ENCODE peak calls at places on chromosomes 16 and 17, in nine cellular contexts. S, G, F, U, J, Q, P, N and Y are unnamed samples.

GRCh38 chr17:36877001-36877400 is 60.3 kb upstream of the LHX1 start:
- DNase-seq in S (no peak), Q (no peak), P (no peak), U (no peak), G (no peak), J (no peak), N (no peak), F (no peak), Y (no peak)

GRCh38 chr16:73025506-73026131 is 22.3 kb downstream of the ZFHX3 start:
- DNase-seq in G (no peak), U (no peak), P (no peak), F (no peak), S (no peak), Q (no peak), J (no peak), N (peak; percentile 70), Y (peak; percentile 73)

GRCh38 chr17:32503251-32504165 is 16.7 kb downstream of the CDK5R1 start:
- DNase-seq in G (no peak), U (no peak), J (no peak), F (no peak), P (no peak), N (no peak), S (no peak), Q (no peak), Y (peak; percentile 35)

GRCh38 chr16:48912360-48912759 is 302.4 kb upstream of the N4BP1 start:
- DNase-seq in Q (no peak), G (no peak), F (no peak), P (no peak), S (no peak), N (no peak), J (no peak), U (no peak), Y (no peak)

GRCh38 chr16:48596326-48596725 is 13.7 kb downstream of the N4BP1 start:
- DNase-seq in G (no peak), N (no peak), U (no peak), P (no peak), J (no peak), F (no peak), S (no peak), Q (no peak), Y (no peak)

GRCh38 chr17:32877164-32877764 is 340 bp upstream of the MYO1D start:
- DNase-seq in S (peak; percentile 98), Q (peak; percentile 96), P (peak; percentile 85), F (peak; percentile 89), N (peak; percentile 94), U (peak; percentile 84), G (peak; percentile 96), J (peak; percentile 79), Y (peak; percentile 89)

GRCh38 chr17:3695723-3696411 is at the start of gene P2RX5:
- DNase-seq in J (no peak), F (no peak), S (peak; percentile 56), U (no peak), P (no peak), N (no peak), G (no peak), Q (no peak), Y (peak; percentile 30)

GRCh38 chr17:76840443-76840767 is 27.8 kb upstream of the MGAT5B start:
- DNase-seq in G (no peak), P (no peak), Q (no peak), S (no peak), J (no peak), U (no peak), N (no peak), F (no peak), Y (no peak)

GRCh38 chr17:35038434-35038833 is 25.1 kb downstream of the RFFL start:
- DNase-seq in J (no peak), G (no peak), U (no peak), F (no peak), P (no peak), S (no peak), N (no peak), Q (no peak), Y (no peak)

GRCh38 chr16:64983983-64984382 is 137.9 kb downstream of the CDH11 start:
- DNase-seq in Q (no peak), P (peak; percentile 2), J (no peak), U (peak; percentile 40), S (peak; percentile 24), F (peak; percentile 30), N (no peak), G (peak; percentile 61), Y (peak; percentile 80)

GRCh38 chr17:4950075-4950756 is 703 bp upstream of the ENO3 start:
- DNase-seq in N (peak; percentile 83), Q (peak; percentile 61), G (peak; percentile 91), S (peak; percentile 82), F (peak; percentile 67), U (peak; percentile 57), J (peak; percentile 49), P (no peak), Y (peak; percentile 38)

GRCh38 chr17:27754549-27754948 is 45.8 kb downstream of the NOS2 start:
- DNase-seq in Q (no peak), G (no peak), N (no peak), F (no peak), U (no peak), P (no peak), S (no peak), J (no peak), Y (no peak)
- TF ChIP-seq POLR2A in Q (no peak), G (no peak), N (no peak), F (no peak), U (no peak), P (no peak), S (no peak), J (no peak), Y (no peak)

DNA sequence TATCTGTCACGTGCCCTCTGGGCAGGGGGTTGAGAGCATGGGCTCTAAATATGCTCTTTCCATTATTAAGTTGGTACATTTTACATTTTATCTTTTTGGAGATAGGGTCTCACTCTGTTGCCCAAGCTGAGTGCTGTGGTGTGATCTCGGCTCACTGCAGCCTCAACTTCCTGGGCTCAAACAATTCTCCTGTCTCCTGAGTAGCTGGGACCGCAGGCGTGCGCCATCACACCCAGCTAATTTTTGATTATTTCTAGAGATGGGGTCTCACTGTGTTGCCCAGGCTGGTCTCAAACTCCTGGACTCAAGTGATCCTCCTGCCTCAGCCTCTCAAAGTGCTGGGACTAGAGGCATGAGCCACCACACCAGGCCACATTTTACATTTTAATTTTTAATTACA is 43.9 kb upstream of the KDM6B start:
- DNase-seq in F (no peak), P (no peak), Q (no peak), G (no peak), U (no peak), S (no peak), N (no peak), J (no peak), Y (no peak)
- TF ChIP-seq POLR2A in F (no peak), P (no peak), Q (no peak), G (no peak), U (no peak), S (no peak), N (no peak), J (no peak), Y (no peak)

GRCh38 chr16:88810166-88810867 is 1.4 kb downstream of the APRT start:
- DNase-seq in F (no peak), Q (no peak), S (no peak), G (no peak), J (no peak), P (no peak), N (no peak), U (no peak), Y (no peak)
- TF ChIP-seq POLR2A in F (no peak), Q (no peak), S (peak; percentile 38), G (no peak), J (no peak), P (no peak), N (no peak), U (no peak), Y (no peak)

GRCh38 chr16:88810868-88811599 is 694 bp downstream of the APRT start:
- DNase-seq in J (peak; percentile 64), P (peak; percentile 87), N (peak; percentile 90), Q (peak; percentile 72), S (no peak), U (peak; percentile 87), F (peak; percentile 71), G (peak; percentile 89), Y (peak; percentile 69)

GRCh38 chr16:88813396-88814143 is 1.8 kb upstream of the APRT start:
- DNase-seq in F (no peak), J (no peak), N (no peak), S (no peak), U (no peak), P (no peak), G (no peak), Q (no peak), Y (no peak)

GRCh38 chr16:88811600-88811849 is 203 bp downstream of the APRT start:
- DNase-seq in Q (no peak), F (no peak), G (no peak), J (no peak), P (no peak), S (peak; percentile 75), U (no peak), N (no peak), Y (no peak)

GRCh38 chr16:88814144-88814502 is 2.4 kb upstream of the APRT start:
- DNase-seq in J (no peak), N (no peak), S (no peak), Q (no peak), F (no peak), U (no peak), G (no peak), P (no peak), Y (no peak)

GRCh38 chr16:88811850-88812736 is at the start of gene APRT:
- DNase-seq in N (peak; percentile 97), U (peak; percentile 95), P (peak; percentile 98), F (peak; percentile 95), J (peak; percentile 88), Q (peak; percentile 96), G (peak; percentile 99), S (peak; percentile 92), Y (peak; percentile 94)
- TF ChIP-seq POLR2A in N (no peak), U (peak; percentile 83), P (peak; percentile 90), F (peak; percentile 28), J (peak; percentile 54), Q (no peak), G (peak; percentile 73), S (peak; percentile 80), Y (peak; percentile 97)

GRCh38 chr16:81836279-81837054 is 57.4 kb downstream of the PLCG2 start:
- DNase-seq in S (no peak), F (no peak), Q (no peak), J (no peak), U (no peak), G (no peak), N (peak; percentile 17), P (peak; percentile 44), Y (no peak)
- TF ChIP-seq POLR2A in S (no peak), F (no peak), Q (no peak), J (no peak), U (no peak), G (no peak), N (no peak), P (peak; percentile 4), Y (no peak)

DNA sequence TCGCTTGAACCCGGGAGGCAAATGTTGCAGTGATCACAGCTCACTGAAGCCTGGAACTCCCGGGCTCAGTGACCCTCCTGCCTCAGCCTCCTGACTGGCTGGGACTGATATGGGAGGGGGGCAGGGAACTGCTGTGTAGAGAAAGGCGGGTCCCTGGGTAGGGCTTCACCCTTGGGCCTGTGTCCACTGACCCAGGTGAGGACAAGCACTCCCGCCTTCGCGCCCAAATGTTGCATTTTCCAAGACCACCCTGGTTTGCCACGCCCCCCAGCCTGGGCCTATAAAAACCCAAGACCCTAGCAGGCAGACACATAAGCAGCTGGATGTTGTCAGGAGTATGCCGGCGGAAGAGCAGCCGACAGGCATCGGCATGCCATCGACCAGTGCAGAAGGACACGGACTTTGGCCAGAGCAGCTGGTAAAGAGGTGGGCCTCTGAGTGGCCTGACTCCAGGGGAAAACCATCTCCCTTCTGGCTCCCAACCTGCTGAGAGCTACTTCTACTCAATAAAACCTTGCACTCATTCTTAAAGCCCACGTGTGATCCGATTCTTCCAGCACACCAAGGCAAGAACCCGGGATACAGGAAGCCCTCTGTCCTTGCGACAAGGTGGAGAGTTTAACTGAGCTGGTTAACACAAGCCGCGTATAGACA is 19.1 kb downstream of the SMYD4 start:
- DNase-seq in G (no peak), F (no peak), P (no peak), S (no peak), J (no peak), N (no peak), Q (no peak), U (no peak), Y (no peak)
- TF ChIP-seq POLR2A in G (no peak), F (no peak), P (no peak), S (no peak), J (no peak), N (no peak), Q (no peak), U (no peak), Y (no peak)